ENCODE peak calls at places on chromosomes 16 and 17, in seven cellular contexts. H, A, F, Q, G, C and V are unnamed samples.

GRCh38 chr17:78128616-78129384 is at the start of gene TMC6:
- DNase-seq in H (peak), A (peak), F (peak), Q (peak), G (peak), C (peak), V (no peak)

GRCh38 chr16:75919664-75920063 is 193.4 kb upstream of the CPHXL start:
- DNase-seq in H (no peak), A (no peak), F (no peak), Q (no peak), G (no peak), C (no peak), V (no peak)

GRCh38 chr17:62664336-62665120 is 37.1 kb downstream of the MRC2 start:
- DNase-seq in H (no peak), A (no peak), F (no peak), Q (no peak), G (no peak), C (no peak), V (no peak)

GRCh38 chr16:75555707-75556512 is at the start of gene TMEM231:
- DNase-seq in H (peak), A (peak), F (peak), Q (peak), G (peak), C (peak), V (no peak)

GRCh38 chr16:11824362-11824761 is 27.0 kb downstream of the RSL1D1 start:
- DNase-seq in H (no peak), A (no peak), F (peak), Q (no peak), G (peak), C (peak), V (no peak)

GRCh38 chr16:9092282-9092962 is 978 bp downstream of the HAPSTR1 start:
- DNase-seq in H (no peak), A (peak), F (peak), Q (no peak), G (peak), C (peak), V (no peak)

GRCh38 chr17:82587234-82588086 is 60.8 kb downstream of the WDR45B start:
- DNase-seq in H (no peak), A (no peak), F (no peak), Q (no peak), G (no peak), C (no peak), V (no peak)

GRCh38 chr17:50689251-50689650 is 18.5 kb downstream of the ANKRD40 start:
- DNase-seq in H (no peak), A (no peak), F (no peak), Q (no peak), G (no peak), C (no peak), V (no peak)

GRCh38 chr16:60776311-60776710 is 1259.9 kb downstream of the CDH8 start:
- DNase-seq in H (no peak), A (no peak), F (no peak), Q (no peak), G (no peak), C (no peak), V (no peak)

GRCh38 chr16:4855371-4855770 is 8.1 kb downstream of the UBN1 start:
- DNase-seq in H (no peak), A (no peak), F (no peak), Q (no peak), G (no peak), C (no peak), V (no peak)

GRCh38 chr17:78185981-78186688 is 717 bp downstream of the TK1 start:
- DNase-seq in H (no peak), A (no peak), F (no peak), Q (no peak), G (no peak), C (no peak), V (no peak)

GRCh38 chr17:40027614-40028012 is 12.4 kb downstream of the CSF3 start:
- DNase-seq in H (no peak), A (no peak), F (no peak), Q (no peak), G (no peak), C (no peak), V (no peak)

GRCh38 chr16:55499951-55500350 is 8.9 kb upstream of the LPCAT2 start:
- DNase-seq in H (no peak), A (peak), F (no peak), Q (peak), G (peak), C (no peak), V (peak)

GRCh38 chr16:75761111-75761510 is 34.8 kb upstream of the CPHXL start:
- DNase-seq in H (no peak), A (no peak), F (no peak), Q (no peak), G (no peak), C (no peak), V (no peak)

GRCh38 chr16:715448-716249 is 731 bp downstream of the METRN start:
- DNase-seq in H (no peak), A (no peak), F (no peak), Q (no peak), G (no peak), C (no peak), V (no peak)

GRCh38 chr17:46942441-46943217 is 19.7 kb downstream of the GOSR2 start:
- DNase-seq in H (no peak), A (peak), F (peak), Q (peak), G (no peak), C (peak), V (no peak)

GRCh38 chr17:32458367-32458766 is 14.1 kb downstream of the PSMD11 start:
- DNase-seq in H (no peak), A (no peak), F (no peak), Q (no peak), G (no peak), C (no peak), V (no peak)

GRCh38 chr17:47009759-47010594 is 30.9 kb upstream of the RPRML start:
- DNase-seq in H (no peak), A (no peak), F (no peak), Q (no peak), G (no peak), C (no peak), V (no peak)

GRCh38 chr17:7606280-7606679 is 8.4 kb downstream of the FXR2 start:
- DNase-seq in H (no peak), A (no peak), F (no peak), Q (no peak), G (no peak), C (no peak), V (no peak)

GRCh38 chr16:3783516-3783915 is 66.2 kb upstream of the TRAP1 start:
- DNase-seq in H (no peak), A (no peak), F (no peak), Q (no peak), G (no peak), C (no peak), V (no peak)

GRCh38 chr17:82112181-82112865 is 14.3 kb upstream of the FASN start:
- DNase-seq in H (no peak), A (no peak), F (no peak), Q (no peak), G (no peak), C (no peak), V (no peak)

GRCh38 chr16:82651921-82652601 is 25.3 kb downstream of the CDH13 start:
- DNase-seq in H (no peak), A (no peak), F (no peak), Q (no peak), G (peak), C (no peak), V (no peak)

GRCh38 chr17:17119533-17119932 is 77.3 kb downstream of the MPRIP start:
- DNase-seq in H (no peak), A (no peak), F (peak), Q (no peak), G (no peak), C (no peak), V (no peak)

GRCh38 chr17:3695129-3695722 is 729 bp downstream of the P2RX5 start:
- DNase-seq in H (no peak), A (peak), F (no peak), Q (no peak), G (no peak), C (no peak), V (no peak)

GRCh38 chr17:2449486-2449885 is 48.6 kb upstream of the MNT start:
- DNase-seq in H (no peak), A (no peak), F (no peak), Q (no peak), G (no peak), C (no peak), V (no peak)

GRCh38 chr17:63395075-63395815 is 50.9 kb downstream of the CYB561 start:
- DNase-seq in H (no peak), A (no peak), F (no peak), Q (no peak), G (no peak), C (no peak), V (no peak)

GRCh38 chr17:73591278-73592078 is 52.8 kb downstream of the SDK2 start:
- DNase-seq in H (no peak), A (no peak), F (no peak), Q (no peak), G (no peak), C (no peak), V (no peak)

GRCh38 chr16:24713379-24713778 is 16.1 kb upstream of the TNRC6A start:
- DNase-seq in H (no peak), A (no peak), F (no peak), Q (no peak), G (no peak), C (no peak), V (no peak)
- TF ChIP-seq POLR2AphosphoS5 in H (no peak), A (no peak), F (no peak), Q (no peak), G (no peak), C (no peak), V (no peak)

GRCh38 chr17:44110823-44111633 is 12.4 kb downstream of the HDAC5 start:
- DNase-seq in H (peak), A (peak), F (peak), Q (no peak), G (peak), C (peak), V (peak)
- H3K27ac ChIP-seq in H (peak), A (no peak), F (peak), Q (peak), G (peak), C (peak), V (peak)

GRCh38 chr17:19645608-19646250 is 2.8 kb upstream of the ALDH3A2 start:
- DNase-seq in H (no peak), A (peak), F (no peak), Q (no peak), G (no peak), C (peak), V (no peak)

GRCh38 chr17:19647697-19648474 is 665 bp upstream of the ALDH3A2 start:
- DNase-seq in H (peak), A (peak), F (peak), Q (peak), G (peak), C (peak), V (peak)

GRCh38 chr17:19648475-19649406 is at the start of gene ALDH3A2:
- DNase-seq in H (peak), A (peak), F (peak), Q (peak), G (peak), C (peak), V (peak)

GRCh38 chr17:19644493-19645210 is 3.9 kb upstream of the ALDH3A2 start:
- DNase-seq in H (no peak), A (no peak), F (no peak), Q (no peak), G (no peak), C (no peak), V (no peak)

DNA sequence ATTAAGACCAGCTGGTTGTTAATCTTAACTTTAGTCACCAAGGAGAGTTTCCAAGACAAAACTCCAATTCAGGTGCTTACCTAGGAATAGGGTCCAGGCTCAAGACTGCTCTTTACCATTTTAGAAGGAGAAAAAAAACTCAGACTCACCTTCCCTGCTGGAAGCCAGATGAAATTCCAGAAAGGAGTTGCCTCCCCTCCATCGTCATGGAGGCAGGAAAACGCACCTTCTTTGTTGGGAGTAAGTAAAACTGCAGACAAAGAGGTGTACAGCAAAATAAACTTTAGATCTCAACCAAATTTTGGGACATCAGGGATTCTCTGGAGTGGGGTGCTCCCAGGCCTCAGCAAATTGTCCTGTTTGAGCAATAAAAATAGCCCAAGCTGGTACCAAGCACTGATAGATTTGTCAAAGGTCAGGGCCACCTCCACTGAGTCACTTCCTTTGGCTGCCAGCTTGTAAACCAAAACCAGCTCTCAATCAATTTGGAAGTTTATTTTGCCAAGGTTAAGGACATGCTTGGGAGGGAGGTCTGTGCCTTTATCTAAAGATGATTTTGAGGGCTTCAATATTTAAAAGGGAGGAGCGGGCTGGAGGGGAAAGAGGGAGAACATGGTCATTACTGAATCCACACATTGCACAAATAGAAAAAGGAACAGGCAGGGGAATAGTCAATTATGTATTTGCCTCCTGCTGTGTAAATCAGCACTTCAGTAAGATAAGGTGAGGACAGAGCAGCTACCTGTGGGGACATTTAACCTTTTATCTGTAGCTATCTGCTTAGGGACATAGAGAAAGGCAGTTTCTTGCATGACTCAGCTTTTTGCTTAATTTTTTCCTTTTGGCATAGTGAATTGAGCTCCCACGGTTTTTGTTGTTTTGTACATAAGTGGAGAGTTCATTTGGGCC is 1.5 kb upstream of the ALDH3A2 start:
- DNase-seq in H (no peak), A (peak), F (no peak), Q (peak), G (no peak), C (peak), V (no peak)
- TF ChIP-seq POLR2A in H (no peak), A (no peak), F (no peak), Q (no peak), G (no peak), C (no peak), V (no peak)

GRCh38 chr16:73000020-73000906 is 47.7 kb downstream of the ZFHX3 start:
- DNase-seq in H (no peak), A (no peak), F (no peak), Q (no peak), G (peak), C (peak), V (no peak)
- TF ChIP-seq POLR2AphosphoS5 in H (no peak), A (no peak), F (no peak), Q (no peak), G (no peak), C (no peak), V (no peak)

GRCh38 chr17:38747385-38748328 is 479 bp downstream of the PCGF2 start:
- DNase-seq in H (no peak), A (peak), F (no peak), Q (no peak), G (no peak), C (no peak), V (no peak)

GRCh38 chr17:38746004-38746892 is 1.9 kb downstream of the PCGF2 start:
- DNase-seq in H (no peak), A (no peak), F (no peak), Q (no peak), G (no peak), C (peak), V (no peak)

GRCh38 chr17:38745545-38745944 is 2.6 kb downstream of the PCGF2 start:
- DNase-seq in H (no peak), A (no peak), F (no peak), Q (no peak), G (no peak), C (peak), V (no peak)

GRCh38 chr17:38748329-38749221 is at the start of gene PCGF2:
- DNase-seq in H (peak), A (peak), F (peak), Q (peak), G (peak), C (peak), V (no peak)

GRCh38 chr17:38746893-38747384 is 1.2 kb downstream of the PCGF2 start:
- DNase-seq in H (no peak), A (no peak), F (no peak), Q (no peak), G (no peak), C (no peak), V (no peak)
- H3K27ac ChIP-seq in H (peak), A (no peak), F (peak), Q (peak), G (peak), C (peak), V (peak)

GRCh38 chr16:89248196-89249005 is 30.9 kb downstream of the ZNF778 start:
- DNase-seq in H (peak), A (peak), F (no peak), Q (no peak), G (no peak), C (no peak), V (no peak)

GRCh38 chr16:89246383-89246902 is 28.9 kb downstream of the ZNF778 start:
- DNase-seq in H (no peak), A (no peak), F (no peak), Q (no peak), G (no peak), C (peak), V (no peak)

GRCh38 chr16:89244754-89245153 is 27.3 kb downstream of the ZNF778 start:
- DNase-seq in H (no peak), A (no peak), F (no peak), Q (no peak), G (no peak), C (no peak), V (no peak)

GRCh38 chr16:89243664-89244063 is 26.2 kb downstream of the ZNF778 start:
- DNase-seq in H (peak), A (no peak), F (no peak), Q (no peak), G (no peak), C (no peak), V (no peak)

DNA sequence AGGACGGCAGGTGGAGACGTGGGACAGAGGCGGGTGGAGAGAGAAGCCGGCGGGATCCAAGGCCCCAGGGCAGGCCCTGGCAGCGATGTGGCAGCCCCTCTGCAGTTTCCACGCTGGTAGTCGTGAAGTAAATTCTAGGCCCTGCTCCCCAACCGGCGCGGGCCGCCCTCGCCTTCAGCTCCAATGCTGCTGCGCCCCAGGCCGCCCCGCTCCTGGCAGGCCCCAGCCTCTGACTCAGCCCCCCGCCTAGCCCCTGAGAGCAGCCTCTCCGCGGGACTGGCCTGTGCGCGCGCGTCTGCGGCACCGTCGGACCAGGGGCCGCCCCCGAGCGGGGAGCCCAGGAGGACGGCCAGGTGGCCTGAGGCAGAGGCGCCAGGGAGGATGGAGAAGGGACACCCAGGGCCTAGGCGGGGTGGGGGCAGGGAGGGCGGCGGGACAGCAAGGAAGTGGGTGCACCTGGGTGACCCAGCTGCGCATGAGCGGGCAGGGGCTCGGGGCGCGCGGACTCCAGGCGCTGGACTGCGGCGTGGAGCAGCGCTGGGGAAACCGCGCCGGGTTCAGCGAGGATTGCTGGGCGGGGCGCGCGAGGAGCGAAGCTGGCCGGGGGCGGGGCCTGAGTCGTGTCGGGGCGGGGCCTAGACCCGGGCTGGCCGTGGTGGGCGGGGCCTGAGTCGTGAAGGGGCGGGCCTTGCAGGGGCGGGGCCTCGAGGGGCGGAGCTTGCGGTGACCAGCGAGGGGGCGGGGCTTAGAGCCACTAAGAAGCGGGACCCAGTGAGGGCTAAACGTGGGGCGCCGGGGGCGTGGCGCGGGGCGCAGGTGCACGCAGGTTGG is 29.6 kb downstream of the ZNF778 start:
- DNase-seq in H (peak), A (peak), F (peak), Q (peak), G (peak), C (peak), V (no peak)
- TF ChIP-seq POLR2A in H (no peak), A (no peak), F (no peak), Q (peak), G (no peak), C (peak), V (no peak)

GRCh38 chr17:69269174-69269998 is 40.8 kb upstream of the ABCA10 start:
- DNase-seq in H (no peak), A (no peak), F (no peak), Q (no peak), G (no peak), C (peak), V (no peak)
- TF ChIP-seq POLR2AphosphoS5 in H (no peak), A (no peak), F (no peak), Q (no peak), G (no peak), C (no peak), V (no peak)

GRCh38 chr16:19785512-19786130 is 67.5 kb downstream of the IQCK start:
- DNase-seq in H (no peak), A (no peak), F (no peak), Q (no peak), G (no peak), C (peak), V (no peak)
- H3K27ac ChIP-seq in H (peak), A (no peak), F (no peak), Q (no peak), G (no peak), C (no peak), V (no peak)

GRCh38 chr16:87809150-87809902 is 43.5 kb upstream of the KLHDC4 start:
- DNase-seq in H (no peak), A (no peak), F (no peak), Q (no peak), G (no peak), C (peak), V (no peak)

GRCh38 chr16:87806246-87806607 is 40.4 kb upstream of the KLHDC4 start:
- DNase-seq in H (no peak), A (no peak), F (peak), Q (peak), G (no peak), C (no peak), V (no peak)

GRCh38 chr16:87803385-87803784 is 37.6 kb upstream of the KLHDC4 start:
- DNase-seq in H (no peak), A (no peak), F (no peak), Q (no peak), G (no peak), C (no peak), V (no peak)

GRCh38 chr16:87808108-87808507 is 42.3 kb upstream of the KLHDC4 start:
- DNase-seq in H (no peak), A (no peak), F (no peak), Q (no peak), G (no peak), C (no peak), V (no peak)

GRCh38 chr16:87806608-87807546 is 41.1 kb upstream of the KLHDC4 start:
- DNase-seq in H (no peak), A (peak), F (peak), Q (peak), G (peak), C (peak), V (peak)
- TF ChIP-seq POLR2A in H (no peak), A (no peak), F (no peak), Q (no peak), G (no peak), C (peak), V (no peak)